ENCODE peak calls at places on chromosomes 3 and 15, in four cellular contexts. F is GM23338, I is neuronal stem cell, R is hepatocyte. J is an unnamed sample.
A peak's percentile ranks its signal among the peaks of the same experiment; 100 is the strongest.

GRCh38 chr3:108180214-108180613 is 42.0 kb downstream of the IFT57 start:
- DNase-seq in R (no peak), F (no peak), I (no peak), J (peak; percentile 52)

GRCh38 chr3:5301671-5302297 is 114.3 kb downstream of the EDEM1 start:
- DNase-seq in I (no peak), R (no peak), F (no peak), J (no peak)

GRCh38 chr3:58116161-58116955 is 94.4 kb downstream of the DNASE1L3 start:
- DNase-seq in R (no peak), I (no peak), F (no peak), J (no peak)

GRCh38 chr15:77574521-77575202 is 58.0 kb downstream of the LINGO1 start:
- DNase-seq in R (no peak), I (no peak), F (no peak), J (no peak)

GRCh38 chr15:29208352-29208751 is 61.3 kb downstream of the NSMCE3 start:
- DNase-seq in R (no peak), F (no peak), I (no peak), J (no peak)

GRCh38 chr3:157520485-157521184 is 17.4 kb upstream of the VEPH1 start:
- DNase-seq in I (no peak), F (no peak), R (no peak), J (no peak)

GRCh38 chr15:82625136-82625535 is 22.0 kb downstream of the CPEB1 start:
- DNase-seq in R (no peak), I (no peak), F (no peak), J (peak; percentile 64)

GRCh38 chr15:56469484-56469883 is 4.5 kb upstream of the MNS1 start:
- DNase-seq in F (no peak), I (no peak), R (no peak), J (no peak)

GRCh38 chr15:60003243-60004018 is 680 bp upstream of the FOXB1 start:
- DNase-seq in I (no peak), R (no peak), F (no peak), J (no peak)

GRCh38 chr3:142180761-142181362 is 31.5 kb upstream of the TFDP2 start:
- DNase-seq in F (peak; percentile 71), I (peak; percentile 14), R (peak; percentile 42), J (peak; percentile 53)

GRCh38 chr3:72102057-72102711 is 317.2 kb upstream of the PROK2 start:
- DNase-seq in R (no peak), I (no peak), F (no peak), J (no peak)

GRCh38 chr15:76905013-76905839 is at the start of gene SCAPER:
- DNase-seq in I (peak; percentile 90), F (peak; percentile 93), R (peak; percentile 96), J (peak; percentile 83)

GRCh38 chr3:128041378-128041777 is 10.9 kb upstream of the SEC61A1 start:
- DNase-seq in R (no peak), F (no peak), I (no peak), J (no peak)

GRCh38 chr3:95272791-95273190 is 1209.9 kb downstream of the NSUN3 start:
- DNase-seq in F (no peak), R (no peak), I (no peak), J (no peak)

GRCh38 chr3:115913069-115913686 is 289.9 kb downstream of the GAP43 start:
- DNase-seq in F (peak; percentile 42), I (no peak), R (no peak), J (no peak)

GRCh38 chr3:100209948-100210776 is 50.6 kb upstream of the TBC1D23 start:
- DNase-seq in R (no peak), F (no peak), I (no peak), J (no peak)

GRCh38 chr15:68081869-68082505 is 27.9 kb downstream of the PIAS1 start:
- DNase-seq in I (no peak), R (no peak), F (no peak), J (no peak)

GRCh38 chr15:68085052-68085451 is 30.9 kb downstream of the PIAS1 start:
- DNase-seq in I (no peak), R (no peak), F (no peak), J (peak; percentile 21)

GRCh38 chr15:68082735-68083134 is 28.6 kb downstream of the PIAS1 start:
- DNase-seq in I (no peak), R (no peak), F (no peak), J (no peak)

GRCh38 chr15:68080783-68081182 is 26.7 kb downstream of the PIAS1 start:
- DNase-seq in I (no peak), R (no peak), F (no peak), J (no peak)

DNA sequence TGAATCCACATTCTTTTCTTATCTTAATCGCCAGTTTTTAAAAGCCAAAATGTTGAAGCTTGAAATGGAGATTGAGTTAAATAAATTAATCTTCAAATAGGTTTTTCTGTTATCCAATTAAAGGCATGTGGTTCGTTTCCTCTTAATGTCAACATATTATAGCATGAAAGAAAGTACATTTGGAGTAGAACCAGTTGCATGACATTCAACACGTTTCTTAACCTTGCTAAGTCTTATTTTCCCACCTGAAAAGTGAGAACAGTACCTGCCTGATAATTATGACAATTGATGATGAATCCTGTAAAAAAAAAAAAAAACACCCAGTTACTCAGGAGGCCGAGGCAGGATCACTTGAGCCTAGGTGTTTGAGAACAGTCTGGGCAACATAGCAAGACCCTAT is 29.3 kb downstream of the PIAS1 start:
- DNase-seq in R (no peak), I (no peak), F (no peak), J (no peak)
- H3K4me1 ChIP-seq in R (peaks cover 5% of the 10 kb centered on the region), I (peaks cover 6% of the 10 kb centered on the region), F (peaks cover 12% of the 10 kb centered on the region), J (no peaks in the 10 kb centered on the region)

GRCh38 chr3:195072916-195073564 is 197.9 kb downstream of the XXYLT1 start:
- DNase-seq in I (no peak), R (no peak), F (no peak), J (no peak)

GRCh38 chr3:195076981-195077610 is 193.9 kb downstream of the XXYLT1 start:
- DNase-seq in F (no peak), R (no peak), I (no peak), J (no peak)

GRCh38 chr3:195073866-195074860 is 196.8 kb downstream of the XXYLT1 start:
- DNase-seq in R (no peak), I (no peak), F (no peak), J (no peak)

GRCh38 chr3:195075941-195076875 is 194.8 kb downstream of the XXYLT1 start:
- DNase-seq in R (no peak), I (no peak), F (no peak), J (no peak)

GRCh38 chr3:195075199-195075940 is 195.6 kb downstream of the XXYLT1 start:
- DNase-seq in R (no peak), I (no peak), F (no peak), J (peak; percentile 41)
- H3K4me2 ChIP-seq in R (no peak overlapping the region), I (no peak overlapping the region), F (no peak overlapping the region), J (peak overlapping the region; percentile 25)

DNA sequence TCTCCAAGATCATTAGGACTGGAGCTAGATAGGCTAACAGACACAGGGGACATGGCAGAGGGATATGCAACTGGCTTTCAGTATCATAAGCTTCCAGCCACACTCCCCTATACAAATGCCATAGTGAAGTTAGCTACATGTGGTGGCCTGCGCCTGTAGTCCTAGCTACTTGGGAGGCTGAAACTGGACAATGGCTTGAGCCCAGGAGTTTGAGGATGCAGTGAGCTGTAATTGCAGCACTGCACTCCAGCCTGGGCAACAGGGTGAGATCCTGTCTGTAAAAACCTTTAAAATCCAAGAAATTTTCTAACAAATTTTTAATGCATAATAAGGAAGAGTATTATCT is 37.3 kb downstream of the DLG1 start:
- DNase-seq in F (no peak), R (no peak), I (no peak), J (no peak)
- H3K4me1 ChIP-seq in F (no peaks in the 10 kb centered on the region), R (peaks cover 8% of the 10 kb centered on the region), I (peaks cover 6% of the 10 kb centered on the region), J (no peaks in the 10 kb centered on the region)

DNA sequence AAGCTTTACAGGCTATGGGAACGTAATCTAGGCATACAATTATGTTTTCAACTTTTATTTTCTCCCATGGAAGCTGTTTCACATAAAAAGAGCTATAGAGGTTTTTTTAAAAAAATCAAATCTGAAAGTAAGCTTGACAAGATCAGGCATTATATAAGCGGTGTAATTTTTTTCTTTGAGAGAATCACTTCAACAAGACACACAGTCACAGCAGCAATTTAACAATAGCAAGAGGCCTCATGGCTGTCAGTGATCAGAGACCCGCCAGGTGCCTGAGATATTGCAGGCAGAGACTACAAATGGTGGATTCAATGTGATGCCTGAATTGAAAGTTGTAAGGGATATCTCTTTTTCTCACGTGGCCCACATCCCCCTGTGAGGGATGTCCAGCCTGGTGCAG is 270.5 kb upstream of the TBC1D5 start:
- DNase-seq in F (no peak), R (no peak), I (no peak), J (no peak)
- H3K4me2 ChIP-seq in F (no peak overlapping the region), R (no peak overlapping the region), I (no peak overlapping the region), J (no peak overlapping the region)

GRCh38 chr3:194481525-194482195 is 5.1 kb downstream of the ATP13A3 start:
- DNase-seq in R (no peak), I (no peak), F (no peak), J (no peak)
- H3K4me1 ChIP-seq in R (peaks cover 13% of the 10 kb centered on the region), I (no peaks in the 10 kb centered on the region), F (peaks cover 7% of the 10 kb centered on the region), J (peaks cover 19% of the 10 kb centered on the region)

GRCh38 chr15:95843241-95843851 is 487.2 kb upstream of the NR2F2 start:
- DNase-seq in I (no peak), F (no peak), R (no peak), J (peak; percentile 89)

GRCh38 chr15:95840004-95840403 is 490.5 kb upstream of the NR2F2 start:
- DNase-seq in F (no peak), R (peak; percentile 26), I (no peak), J (peak; percentile 87)

GRCh38 chr15:95842576-95842975 is 487.9 kb upstream of the NR2F2 start:
- DNase-seq in I (no peak), F (no peak), R (no peak), J (no peak)

GRCh38 chr15:95837605-95838004 is 492.9 kb upstream of the NR2F2 start:
- DNase-seq in I (no peak), F (no peak), R (no peak), J (no peak)

GRCh38 chr15:95839367-95839782 is 491.1 kb upstream of the NR2F2 start:
- DNase-seq in R (no peak), F (no peak), I (no peak), J (no peak)
- H3K4me2 ChIP-seq in R (no peak overlapping the region), F (no peak overlapping the region), I (no peak overlapping the region), J (no peak overlapping the region)

GRCh38 chr3:66527253-66527652 is 26.4 kb upstream of the LRIG1 start:
- DNase-seq in F (no peak), R (no peak), I (no peak), J (no peak)

GRCh38 chr3:66531256-66531655 is 30.4 kb upstream of the LRIG1 start:
- DNase-seq in R (no peak), I (no peak), F (no peak), J (no peak)

GRCh38 chr3:66520716-66521115 is 19.9 kb upstream of the LRIG1 start:
- DNase-seq in F (no peak), R (no peak), I (no peak), J (peak; percentile 79)

GRCh38 chr3:66525771-66526170 is 24.9 kb upstream of the LRIG1 start:
- DNase-seq in F (no peak), R (no peak), I (no peak), J (no peak)
- H3K4me1 ChIP-seq in F (peaks cover 21% of the 10 kb centered on the region), R (no peaks in the 10 kb centered on the region), I (no peaks in the 10 kb centered on the region), J (no peaks in the 10 kb centered on the region)

GRCh38 chr15:40111888-40112287 is 3.2 kb upstream of the BMF start:
- DNase-seq in F (no peak), I (no peak), R (no peak), J (no peak)
- H3K4me2 ChIP-seq in F (no peak overlapping the region), I (peak overlapping the region; percentile 45), R (no peak overlapping the region), J (no peak overlapping the region)

J was measured in fibroblast of lung.